ENCODE peak calls at places on chromosomes 7 and 10, in ten cellular contexts. P is mammary epithelial cell, Y is BJ, X is GM20000, I is astrocyte of the spinal cord, S is astrocyte, J is fibroblast of lung, C is cardiac fibroblast, N is RWPE1, D is HCT116. A is an unnamed sample.

GRCh38 chr10:132698761-132699391 is 87.1 kb downstream of the NKX6-2 start:
- DNase-seq in P (no peak), Y (no peak), X (no peak), I (no peak), S (no peak), J (no peak), C (no peak), N (no peak), D (no peak), A (peak)

GRCh38 chr10:119421887-119422684 is 120.4 kb downstream of the RGS10 start:
- DNase-seq in P (no peak), Y (no peak), X (no peak), I (no peak), S (no peak), J (peak), C (peak), N (no peak), D (no peak), A (no peak)

GRCh38 chr7:99631311-99632109 is 14.8 kb downstream of the ZSCAN25 start:
- DNase-seq in P (peak), Y (no peak), X (no peak), I (peak), S (no peak), J (peak), C (peak), N (peak), D (no peak), A (no peak)

GRCh38 chr7:149720372-149721083 is 52.9 kb downstream of the ZNF467 start:
- DNase-seq in P (no peak), Y (no peak), X (peak), I (no peak), S (no peak), J (no peak), C (peak), N (no peak), D (no peak), A (no peak)

GRCh38 chr7:120402368-120402767 is 129.4 kb downstream of the KCND2 start:
- DNase-seq in P (peak), Y (no peak), X (peak), I (peak), S (peak), J (peak), C (peak), N (peak), D (no peak), A (no peak)

GRCh38 chr10:132306951-132307751 is 599 bp downstream of the STK32C start:
- DNase-seq in P (peak), Y (no peak), X (no peak), I (no peak), S (no peak), J (no peak), C (peak), N (peak), D (no peak), A (peak)

GRCh38 chr10:80204801-80205477 is 398 bp downstream of the ANXA11 start:
- DNase-seq in P (no peak), Y (no peak), X (peak), I (peak), S (peak), J (peak), C (peak), N (peak), D (no peak), A (no peak)

GRCh38 chr10:110408943-110409342 is 88.8 kb upstream of the DUSP5 start:
- DNase-seq in P (no peak), Y (no peak), X (no peak), I (no peak), S (no peak), J (no peak), C (no peak), N (no peak), D (no peak), A (no peak)

GRCh38 chr7:114007391-114007790 is 88.6 kb upstream of the PPP1R3A start:
- DNase-seq in P (no peak), Y (no peak), X (no peak), I (no peak), S (peak), J (peak), C (no peak), N (no peak), D (no peak), A (no peak)

GRCh38 chr10:81081887-81082620 is 544.4 kb downstream of the SH2D4B start:
- DNase-seq in P (peak), Y (no peak), X (no peak), I (no peak), S (no peak), J (no peak), C (no peak), N (no peak), D (no peak), A (no peak)

GRCh38 chr7:156173346-156173745 is 361.1 kb upstream of the SHH start:
- DNase-seq in P (no peak), Y (no peak), X (no peak), I (no peak), S (no peak), J (no peak), C (no peak), N (no peak), D (no peak), A (peak)

GRCh38 chr7:135247746-135248471 is 14.3 kb downstream of the STRA8 start:
- DNase-seq in P (no peak), Y (no peak), X (no peak), I (no peak), S (no peak), J (no peak), C (no peak), N (no peak), D (no peak), A (no peak)

GRCh38 chr7:100829150-100829716 is 1.9 kb upstream of the EPHB4 start:
- DNase-seq in P (no peak), Y (no peak), X (peak), I (no peak), S (no peak), J (no peak), C (peak), N (no peak), D (no peak), A (no peak)

GRCh38 chr7:100826546-100827329 is 585 bp downstream of the EPHB4 start:
- DNase-seq in P (peak), Y (no peak), X (peak), I (no peak), S (no peak), J (peak), C (no peak), N (no peak), D (no peak), A (no peak)

GRCh38 chr7:100827330-100828226 is at the start of gene EPHB4:
- DNase-seq in P (peak), Y (peak), X (peak), I (peak), S (peak), J (peak), C (peak), N (peak), D (peak), A (no peak)

GRCh38 chr7:100832281-100832633 is 4.9 kb upstream of the EPHB4 start:
- DNase-seq in P (no peak), Y (no peak), X (no peak), I (no peak), S (no peak), J (no peak), C (no peak), N (no peak), D (no peak), A (no peak)

GRCh38 chr7:100830396-100830795 is 3.1 kb upstream of the EPHB4 start:
- DNase-seq in P (no peak), Y (no peak), X (no peak), I (no peak), S (no peak), J (no peak), C (no peak), N (no peak), D (no peak), A (no peak)
- TF ChIP-seq CTCF in P (no peak), Y (no peak), X (no peak), I (no peak), S (no peak), J (no peak), C (no peak), N (no peak), D (no peak), A (no peak)

DNA sequence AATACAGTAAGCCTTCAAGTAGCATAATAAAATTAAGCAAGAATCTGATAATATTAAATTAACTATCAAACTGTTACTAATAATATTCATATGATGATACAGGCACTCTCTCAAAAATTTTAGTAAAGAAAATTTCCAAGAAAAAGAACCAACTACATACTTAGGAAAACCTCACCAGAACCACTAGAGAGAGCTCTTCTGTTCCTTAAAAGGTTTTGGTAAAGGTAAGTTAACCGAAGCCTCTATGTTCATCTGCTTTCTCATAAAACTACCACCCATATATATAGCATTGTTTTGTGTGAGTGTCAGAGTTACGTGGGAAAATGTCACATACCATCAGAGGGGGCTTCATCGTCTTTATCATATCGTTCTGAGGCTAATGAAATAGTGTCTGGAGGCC is 20.7 kb downstream of the SKAP2 start:
- DNase-seq in P (peak), Y (no peak), X (no peak), I (peak), S (no peak), J (peak), C (peak), N (no peak), D (peak), A (no peak)
- TF ChIP-seq CTCF in P (no peak), Y (peak), X (no peak), I (peak), S (no peak), J (peak), C (no peak), N (peak), D (no peak), A (peak)

GRCh38 chr10:23325132-23325531 is 19.5 kb downstream of the C10orf67 start:
- DNase-seq in P (no peak), Y (no peak), X (no peak), I (no peak), S (no peak), J (no peak), C (no peak), N (no peak), D (no peak), A (no peak)
- TF ChIP-seq CTCF in P (no peak), Y (peak), X (peak), I (no peak), S (no peak), J (no peak), C (no peak), N (no peak), D (no peak), A (no peak)

DNA sequence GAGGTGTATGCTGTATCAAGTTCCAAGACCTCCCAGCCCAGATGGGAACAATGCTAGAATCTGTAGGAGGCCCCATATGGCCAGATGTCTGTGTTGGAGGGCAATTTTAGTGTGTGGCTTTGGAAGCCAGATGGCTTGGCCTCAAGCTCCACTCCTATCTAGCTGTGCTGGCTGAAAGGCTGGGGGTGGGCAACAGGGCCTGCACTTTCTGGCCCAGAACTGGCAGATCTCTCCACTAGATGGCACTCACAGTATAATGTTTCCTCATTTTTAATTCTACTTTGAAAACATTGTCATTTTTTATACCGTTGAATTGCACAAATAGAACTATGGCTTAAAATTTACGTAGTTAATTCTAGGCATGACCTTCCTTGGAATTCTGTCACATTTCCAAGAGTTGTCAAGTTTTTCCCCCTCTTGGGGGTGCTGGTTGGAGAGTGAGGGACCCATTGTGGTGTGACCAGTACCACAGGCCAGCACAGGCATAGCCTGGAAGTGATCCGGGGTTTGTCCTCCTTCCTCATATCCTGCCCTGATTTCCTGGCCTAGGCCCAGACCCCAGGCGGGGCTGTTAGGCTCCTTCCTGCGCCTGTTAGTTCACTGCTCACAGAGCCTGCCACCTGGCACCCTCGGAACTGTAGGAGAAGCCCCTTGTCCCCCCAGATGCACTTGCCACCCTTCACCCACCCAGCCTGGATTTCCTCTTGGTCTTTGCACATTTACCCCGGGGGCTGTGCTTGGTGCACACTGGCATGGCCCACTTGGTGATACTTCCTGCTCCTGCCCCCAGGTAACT is 52.9 kb downstream of the ARHGAP22 start:
- DNase-seq in P (peak), Y (no peak), X (peak), I (peak), S (peak), J (peak), C (peak), N (peak), D (peak), A (no peak)
- TF ChIP-seq CTCF in P (peak), Y (peak), X (peak), I (peak), S (peak), J (peak), C (peak), N (peak), D (peak), A (peak)

DNA sequence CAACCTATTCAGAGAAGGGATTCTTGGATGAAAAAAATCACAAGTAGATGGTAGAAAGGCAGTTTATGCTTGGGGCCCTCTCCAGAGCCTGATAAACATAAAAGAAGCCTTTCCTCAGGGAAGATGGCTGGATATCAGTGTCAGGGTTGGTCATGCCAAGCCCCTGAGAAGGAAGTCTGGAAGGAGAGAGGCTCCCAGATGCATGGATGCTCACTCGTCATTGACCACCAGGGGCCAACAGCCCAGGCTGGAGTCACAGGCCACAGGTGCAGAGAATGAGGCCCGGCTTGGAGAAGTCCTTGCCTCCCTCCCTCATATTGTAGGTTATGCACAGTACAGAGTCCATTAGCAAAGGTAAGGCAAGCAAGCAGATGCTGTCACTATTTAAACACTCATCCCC is 506.7 kb downstream of the GRID1 start:
- DNase-seq in P (no peak), Y (no peak), X (no peak), I (no peak), S (no peak), J (no peak), C (no peak), N (no peak), D (no peak), A (no peak)
- TF ChIP-seq CTCF in P (no peak), Y (no peak), X (no peak), I (no peak), S (no peak), J (no peak), C (no peak), N (no peak), D (no peak), A (no peak)

DNA sequence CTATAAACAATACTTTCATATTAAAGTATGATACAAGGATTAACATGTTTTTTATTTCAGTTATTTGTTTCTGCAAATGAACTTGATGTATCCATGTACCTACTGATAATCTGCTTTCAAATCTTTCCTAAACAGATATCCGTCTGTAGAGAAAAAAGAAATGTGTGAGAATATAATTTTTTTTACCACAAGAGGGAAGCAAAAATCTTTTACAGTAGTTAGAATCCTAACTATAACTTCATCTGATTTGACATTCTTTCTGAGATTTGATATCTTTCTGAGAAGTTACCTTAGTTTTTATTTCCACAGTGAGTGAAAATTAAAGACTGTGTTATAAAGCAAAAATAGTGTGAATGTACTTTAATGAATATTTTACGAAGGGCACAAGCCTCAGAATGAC is 203.9 kb upstream of the PCLO start:
- DNase-seq in P (no peak), Y (no peak), X (no peak), I (no peak), S (no peak), J (no peak), C (no peak), N (no peak), D (no peak), A (no peak)
- TF ChIP-seq CTCF in P (no peak), Y (no peak), X (no peak), I (no peak), S (no peak), J (no peak), C (no peak), N (no peak), D (no peak), A (peak)

GRCh38 chr10:49176310-49177268 is 11.6 kb downstream of the TMEM273 start:
- DNase-seq in P (no peak), Y (no peak), X (no peak), I (no peak), S (no peak), J (no peak), C (no peak), N (no peak), D (no peak), A (no peak)
- TF ChIP-seq CTCF in P (no peak), Y (no peak), X (no peak), I (no peak), S (no peak), J (no peak), C (peak), N (no peak), D (no peak), A (no peak)

DNA sequence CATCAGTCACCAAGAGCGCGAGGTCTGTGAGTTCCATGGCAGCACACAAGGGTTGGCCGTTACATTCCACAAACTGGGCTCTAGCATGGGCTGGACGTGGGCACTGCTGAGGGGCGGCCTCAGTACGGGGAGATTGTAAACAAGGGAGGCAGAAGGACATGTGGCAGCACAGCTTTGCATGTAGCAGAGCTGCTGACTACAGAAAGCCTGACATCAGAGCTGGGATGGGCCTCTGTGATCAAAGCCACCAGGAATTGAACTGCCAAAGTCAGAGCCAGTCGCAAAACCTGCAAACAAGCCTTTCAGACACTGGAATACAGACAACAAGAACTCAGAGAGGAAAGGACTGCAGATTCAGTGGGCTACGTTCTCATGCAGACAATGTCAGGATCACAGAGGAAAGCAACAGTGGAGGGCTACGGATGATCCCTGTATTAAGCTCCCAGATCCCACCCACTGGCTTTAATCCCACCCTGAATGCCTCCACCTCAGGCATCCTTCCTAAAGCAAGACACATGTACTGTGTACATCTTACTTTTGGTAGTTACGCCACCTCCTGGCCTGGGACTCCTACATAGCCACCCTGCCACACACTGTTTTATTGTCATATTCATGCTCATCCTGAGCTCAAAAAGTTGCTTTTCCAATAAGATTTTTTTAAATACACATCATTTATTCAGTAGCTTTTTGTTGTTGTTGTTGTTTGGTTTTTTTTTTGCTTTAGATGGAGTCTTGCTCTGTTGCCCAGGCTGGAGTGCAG is 291.1 kb upstream of the IMMP2L start:
- DNase-seq in P (no peak), Y (no peak), X (no peak), I (no peak), S (no peak), J (no peak), C (peak), N (no peak), D (no peak), A (no peak)
- TF ChIP-seq CTCF in P (no peak), Y (peak), X (no peak), I (peak), S (no peak), J (peak), C (peak), N (no peak), D (peak), A (peak)

DNA sequence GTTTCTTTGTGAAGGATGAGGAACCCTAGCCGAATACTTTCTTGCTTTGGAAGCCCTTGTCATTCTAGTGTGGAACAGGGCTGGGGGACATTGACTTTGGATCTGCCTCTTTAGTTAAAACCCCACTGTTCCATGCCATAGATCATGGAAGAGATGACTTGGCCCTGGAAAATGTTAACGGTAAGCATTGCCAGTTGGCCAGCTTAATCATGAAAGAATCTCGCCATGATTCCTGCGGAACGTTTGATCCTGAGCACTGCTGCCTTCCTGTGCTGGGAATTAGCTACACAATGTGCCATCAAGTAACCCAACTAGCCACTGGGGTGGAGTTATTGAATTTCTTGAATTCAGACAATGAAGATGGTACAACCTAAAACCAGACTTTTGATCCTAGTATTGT is 177.6 kb upstream of the FZD8 start:
- DNase-seq in P (no peak), Y (no peak), X (no peak), I (no peak), S (no peak), J (no peak), C (no peak), N (no peak), D (no peak), A (no peak)
- TF ChIP-seq CTCF in P (no peak), Y (no peak), X (no peak), I (no peak), S (no peak), J (no peak), C (no peak), N (no peak), D (no peak), A (no peak)

A was measured in chondrocyte.